ENCODE peak calls at places on chromosomes 3 and 15, in five cellular contexts. K is K562, J is GM12878, F is HepG2, W is H1. P is an unnamed sample.

GRCh38 chr15:35784745-35785144 is 238.8 kb upstream of the DPH6 start:
- DNase-seq in K (no peak), J (no peak), F (no peak), W (no peak), P (no peak)

GRCh38 chr15:63372753-63373152 is 8.9 kb downstream of the CA12 start:
- DNase-seq in K (no peak), J (no peak), F (no peak), W (no peak), P (no peak)

GRCh38 chr3:163644172-163644571 is 1434.1 kb downstream of the SI start:
- DNase-seq in K (no peak), J (no peak), F (no peak), W (no peak), P (no peak)

GRCh38 chr15:99732268-99732641 is 982 bp downstream of the LYSMD4 start:
- DNase-seq in K (no peak), J (no peak), F (no peak), W (no peak), P (no peak)

GRCh38 chr15:92087211-92087610 is 233.7 kb downstream of the SLCO3A1 start:
- DNase-seq in K (no peak), J (no peak), F (no peak), W (no peak), P (no peak)

GRCh38 chr3:42068303-42069088 is 22.7 kb upstream of the TRAK1 start:
- DNase-seq in K (no peak), J (no peak), F (no peak), W (no peak), P (no peak)

GRCh38 chr3:46083956-46084355 is 56.7 kb upstream of the XCR1 start:
- DNase-seq in K (no peak), J (no peak), F (no peak), W (no peak), P (no peak)

GRCh38 chr3:133994166-133994910 is 35.4 kb downstream of the SLCO2A1 start:
- DNase-seq in K (no peak), J (no peak), F (no peak), W (no peak), P (no peak)

GRCh38 chr15:93703092-93703785 is 528.1 kb upstream of the MCTP2 start:
- DNase-seq in K (no peak), J (no peak), F (no peak), W (no peak), P (no peak)

GRCh38 chr3:4995500-4996053 is 16.3 kb downstream of the BHLHE40 start:
- DNase-seq in K (no peak), J (no peak), F (no peak), W (no peak), P (peak; percentile 86)
- TF ChIP-seq ATF3 in K (no peak), J (no peak), F (no peak), W (no peak), P (no peak)

GRCh38 chr3:36309092-36309491 is 71.2 kb upstream of the STAC start:
- DNase-seq in K (no peak), J (no peak), F (no peak), W (no peak), P (no peak)
- H3K4me2 ChIP-seq in K (no peak overlapping the region), J (no peak overlapping the region), F (no peak overlapping the region), W (no peak overlapping the region), P (no peak overlapping the region)

GRCh38 chr3:182794455-182794773 is 1.1 kb downstream of the ATP11B start:
- DNase-seq in K (peak; percentile 18), J (no peak), F (no peak), W (no peak), P (no peak)
- TF ChIP-seq ATF3 in K (no peak), J (no peak), F (no peak), W (no peak), P (no peak)

GRCh38 chr15:74531144-74531811 is 9.7 kb upstream of the ARID3B start:
- DNase-seq in K (no peak), J (no peak), F (peak; percentile 71), W (no peak), P (no peak)

GRCh38 chr15:74535388-74536084 is 5.5 kb upstream of the ARID3B start:
- DNase-seq in K (peak; percentile 25), J (no peak), F (no peak), W (no peak), P (no peak)

GRCh38 chr15:74528876-74529275 is 12.1 kb upstream of the ARID3B start:
- DNase-seq in K (no peak), J (no peak), F (no peak), W (no peak), P (no peak)

GRCh38 chr15:74529911-74530310 is 11.1 kb upstream of the ARID3B start:
- DNase-seq in K (no peak), J (no peak), F (no peak), W (no peak), P (no peak)

DNA sequence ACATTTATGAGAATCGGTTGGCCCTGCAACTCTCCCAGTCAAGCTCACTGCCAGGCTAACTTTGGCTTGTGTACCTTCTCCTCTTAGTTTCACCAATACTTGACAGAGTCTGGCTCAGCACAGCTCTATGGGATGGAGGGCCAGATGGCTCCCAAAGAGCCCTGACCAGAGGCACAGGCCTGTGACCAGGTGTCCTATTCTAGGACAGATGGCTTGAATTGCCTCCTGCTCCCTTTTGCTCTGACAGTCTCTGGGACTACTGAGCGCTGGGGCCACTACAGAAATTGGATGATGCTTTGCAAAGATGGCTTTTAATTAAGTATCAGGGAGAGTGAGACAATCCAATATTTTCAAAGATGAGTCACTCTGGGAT is 10.3 kb upstream of the ARID3B start:
- DNase-seq in K (no peak), J (no peak), F (no peak), W (no peak), P (no peak)
- H3K4me2 ChIP-seq in K (no peak overlapping the region), J (no peak overlapping the region), F (no peak overlapping the region), W (peak overlapping the region; percentile 62), P (peak overlapping the region; percentile 76)

GRCh38 chr3:10145685-10146084 is 4.1 kb downstream of the VHL start:
- DNase-seq in K (no peak), J (no peak), F (no peak), W (no peak), P (no peak)
- TF ChIP-seq ATF3 in K (no peak), J (no peak), F (no peak), W (no peak), P (no peak)

GRCh38 chr3:16300282-16300681 is 35.3 kb downstream of the OXNAD1 start:
- DNase-seq in K (no peak), J (peak; percentile 48), F (no peak), W (no peak), P (no peak)
- H3K4me2 ChIP-seq in K (no peak overlapping the region), J (peak overlapping the region; percentile 26), F (no peak overlapping the region), W (no peak overlapping the region), P (no peak overlapping the region)

GRCh38 chr3:81874738-81875137 is 113.3 kb upstream of the GBE1 start:
- DNase-seq in K (no peak), J (no peak), F (no peak), W (no peak), P (no peak)

GRCh38 chr3:81871358-81872152 is 110.1 kb upstream of the GBE1 start:
- DNase-seq in K (no peak), J (no peak), F (no peak), W (no peak), P (no peak)

GRCh38 chr3:81872566-81872965 is 111.1 kb upstream of the GBE1 start:
- DNase-seq in K (no peak), J (no peak), F (no peak), W (no peak), P (no peak)

GRCh38 chr3:81876826-81877225 is 115.4 kb upstream of the GBE1 start:
- DNase-seq in K (no peak), J (no peak), F (no peak), W (no peak), P (no peak)
- TF ChIP-seq ATF3 in K (no peak), J (no peak), F (no peak), W (no peak), P (no peak)

GRCh38 chr3:62367735-62368704 is 5.3 kb downstream of the FEZF2 start:
- DNase-seq in K (no peak), J (no peak), F (no peak), W (no peak), P (no peak)
- H3K4me2 ChIP-seq in K (no peak overlapping the region), J (no peak overlapping the region), F (no peak overlapping the region), W (peak overlapping the region; percentile 73), P (no peak overlapping the region)

DNA sequence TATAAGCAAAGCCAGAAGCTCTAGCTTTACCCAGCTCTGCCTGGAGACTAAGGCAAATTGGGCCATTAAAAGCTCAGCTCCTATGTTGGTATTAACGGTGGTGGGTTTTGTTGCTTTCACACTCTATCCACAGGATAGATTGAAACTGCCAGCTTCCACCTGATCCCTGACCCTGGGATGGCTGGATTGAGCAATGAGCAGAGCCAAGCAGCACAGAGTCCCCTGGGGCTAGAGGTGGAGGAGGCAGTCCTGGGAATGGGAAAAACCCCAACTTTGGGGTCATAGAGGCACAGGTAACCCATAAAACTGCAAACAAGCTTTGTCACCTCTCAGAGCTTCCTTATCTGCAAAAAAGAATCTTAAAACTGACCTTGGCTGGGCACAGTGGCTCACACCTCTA is 6.6 kb downstream of the RHO start:
- DNase-seq in K (no peak), J (no peak), F (peak; percentile 64), W (no peak), P (no peak)
- TF ChIP-seq ATF3 in K (no peak), J (no peak), F (no peak), W (no peak), P (no peak)

DNA sequence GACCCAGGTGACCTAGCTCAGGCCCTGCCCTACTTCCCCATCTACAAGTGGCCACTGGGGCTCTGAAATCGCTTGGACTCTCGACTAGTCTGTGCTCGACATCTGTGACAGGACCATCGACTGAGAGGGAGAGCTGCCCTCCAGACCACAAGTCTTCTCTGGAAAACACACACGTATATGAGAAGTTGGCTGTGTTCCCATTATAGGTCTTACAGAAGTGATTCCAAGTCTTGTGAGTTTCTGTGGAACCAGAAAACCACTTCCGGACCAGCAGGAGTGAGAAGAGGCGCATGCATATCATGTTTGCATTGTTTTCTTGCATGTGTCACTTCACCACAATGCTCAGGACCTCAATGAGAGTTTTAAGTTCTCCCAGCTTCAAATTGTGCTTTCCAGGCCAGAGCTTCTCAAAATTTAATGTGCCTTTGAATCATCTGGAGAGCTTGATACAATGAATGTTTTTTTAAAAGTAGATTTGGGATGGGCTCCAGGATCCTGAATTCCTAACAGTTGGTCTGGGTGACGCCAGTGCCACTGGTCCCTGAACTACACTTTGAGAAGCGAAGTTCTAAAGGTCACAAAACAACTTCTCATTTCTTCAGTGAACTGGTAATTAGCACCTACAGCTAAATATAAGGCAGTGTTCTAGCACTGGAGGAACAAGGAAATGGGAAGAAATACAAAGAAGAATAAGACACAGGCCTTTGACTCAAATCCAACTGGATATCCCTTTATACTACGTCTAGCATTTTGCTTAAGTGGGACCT is 15.6 kb downstream of the LIPC start:
- DNase-seq in K (no peak), J (no peak), F (no peak), W (no peak), P (no peak)
- H3K4me2 ChIP-seq in K (no peak overlapping the region), J (no peak overlapping the region), F (no peak overlapping the region), W (no peak overlapping the region), P (no peak overlapping the region)